ENCODE peak calls at places on chromosomes 7 and 10, in seven cellular contexts. B, V, T, I, E, S and F are unnamed samples.

GRCh38 chr10:5291501-5292195 is 73.1 kb upstream of the UCN3 start:
- DNase-seq in B (peak), V (peak), T (no peak), I (peak), E (peak), S (peak), F (peak)

GRCh38 chr10:123380491-123381085 is 226.4 kb downstream of the BUB3 start:
- DNase-seq in B (no peak), V (peak), T (no peak), I (peak), E (peak), S (no peak), F (no peak)

GRCh38 chr7:14748461-14748860 is 154.1 kb downstream of the DGKB start:
- DNase-seq in B (no peak), V (no peak), T (no peak), I (no peak), E (no peak), S (no peak), F (peak)

GRCh38 chr7:134781171-134781570 is 1.7 kb downstream of the CALD1 start:
- DNase-seq in B (no peak), V (no peak), T (no peak), I (no peak), E (no peak), S (no peak), F (no peak)

GRCh38 chr10:71829171-71829570 is 21.9 kb downstream of the PSAP start:
- DNase-seq in B (no peak), V (no peak), T (no peak), I (peak), E (peak), S (no peak), F (no peak)

GRCh38 chr10:124744047-124744687 is at the start of gene FAM53B:
- DNase-seq in B (peak), V (peak), T (no peak), I (peak), E (peak), S (peak), F (peak)

GRCh38 chr7:132395375-132395774 is 180.9 kb downstream of the PLXNA4 start:
- DNase-seq in B (no peak), V (no peak), T (no peak), I (no peak), E (no peak), S (no peak), F (no peak)

GRCh38 chr10:31059323-31059722 is 27.7 kb upstream of the ZNF438 start:
- DNase-seq in B (no peak), V (no peak), T (no peak), I (no peak), E (no peak), S (no peak), F (no peak)

GRCh38 chr7:4214501-4215155 is 467.5 kb upstream of the FOXK1 start:
- DNase-seq in B (no peak), V (no peak), T (no peak), I (no peak), E (no peak), S (no peak), F (no peak)

GRCh38 chr7:23474098-23474828 is 4.0 kb upstream of the IGF2BP3 start:
- DNase-seq in B (peak), V (peak), T (no peak), I (peak), E (peak), S (peak), F (peak)
- TF ChIP-seq POLR2A in B (no peak), V (peak), T (no peak), I (peak), E (peak), S (no peak), F (peak)

DNA sequence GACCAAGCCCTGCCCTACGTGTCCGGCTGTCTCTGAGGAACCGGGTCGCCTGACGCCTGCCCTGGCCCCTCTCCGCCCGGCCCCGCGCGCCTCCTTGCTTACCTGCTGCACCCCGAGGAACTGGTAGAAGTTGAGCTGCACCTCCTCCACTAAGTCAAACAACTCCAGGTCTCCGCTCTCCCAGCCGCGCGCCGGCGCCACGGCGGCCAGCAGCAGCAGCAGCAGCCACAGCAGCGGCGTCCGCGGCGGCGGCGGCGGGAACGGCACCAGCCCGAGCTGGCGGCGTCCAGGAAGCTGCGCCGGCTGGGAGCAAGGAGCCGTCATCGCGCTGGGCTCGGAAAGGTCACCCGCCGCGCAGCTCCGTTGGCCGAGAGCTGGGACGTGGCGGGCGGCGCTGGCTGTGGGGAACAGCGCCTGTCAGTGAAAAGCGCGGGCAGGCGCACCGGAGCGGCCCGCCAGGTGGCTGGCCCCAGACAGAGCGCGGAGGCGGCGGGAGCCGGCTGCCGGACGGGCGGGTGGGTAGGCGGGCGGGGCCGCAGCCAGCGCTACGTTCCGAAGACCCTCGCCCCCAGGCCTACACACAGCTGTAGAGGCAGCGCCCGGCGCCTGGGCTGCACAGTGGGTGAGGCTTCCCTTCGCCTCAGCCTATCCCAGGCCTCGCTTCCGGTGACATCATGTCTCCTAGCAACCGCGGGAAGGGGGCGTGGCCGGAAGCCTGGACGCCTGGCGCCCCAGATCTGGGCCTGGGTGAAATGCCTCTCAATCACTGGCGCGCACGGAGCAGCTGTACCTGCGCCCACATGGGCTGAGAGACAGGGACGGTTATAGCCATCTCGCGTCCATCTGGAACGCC is at the start of gene DNAJC1:
- DNase-seq in B (peak), V (peak), T (peak), I (peak), E (peak), S (peak), F (peak)
- TF ChIP-seq POLR2A in B (peak), V (peak), T (peak), I (peak), E (peak), S (no peak), F (peak)

DNA sequence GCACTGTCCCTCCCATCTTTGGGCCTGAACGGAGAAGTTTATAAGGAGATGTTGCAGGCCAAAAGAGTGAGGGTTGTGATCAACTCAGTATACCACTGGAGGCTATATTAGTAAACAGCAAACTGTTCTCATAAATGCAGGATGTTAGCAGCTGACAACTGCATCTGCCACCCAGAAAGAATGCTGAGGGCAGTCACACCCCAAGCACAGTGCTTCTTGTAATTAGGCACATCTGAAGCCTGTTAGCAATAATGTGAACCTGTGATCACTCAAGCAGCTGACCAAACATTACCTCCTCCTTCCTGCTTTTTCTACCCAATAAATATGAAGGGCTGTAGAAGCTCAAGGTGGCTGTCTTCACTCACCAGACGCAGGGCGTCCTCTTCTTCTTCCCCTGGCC is 38.3 kb upstream of the ZNF138 start:
- DNase-seq in B (no peak), V (no peak), T (no peak), I (no peak), E (no peak), S (no peak), F (no peak)
- TF ChIP-seq POLR2A in B (no peak), V (no peak), T (no peak), I (no peak), E (no peak), S (no peak), F (no peak)

DNA sequence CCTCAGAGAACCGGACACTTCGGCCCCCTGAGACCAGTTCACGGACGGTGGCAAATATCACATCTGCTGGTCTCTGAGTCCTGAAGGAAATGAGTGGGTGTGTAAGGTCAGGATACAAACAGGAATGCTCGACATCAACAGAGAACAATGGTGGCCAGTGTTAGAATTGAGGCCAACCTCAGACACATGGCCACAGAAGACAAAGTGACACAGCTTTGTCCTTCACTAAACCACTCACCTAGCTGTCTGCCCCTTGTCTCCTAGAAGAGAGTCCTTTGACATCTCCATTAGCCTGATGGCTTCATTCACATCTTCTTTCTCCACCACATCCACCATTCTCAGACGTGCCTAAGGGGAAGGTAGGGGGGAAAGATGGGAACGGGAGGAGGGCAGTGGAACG is 4.3 kb downstream of the COPS6 start:
- DNase-seq in B (no peak), V (no peak), T (no peak), I (no peak), E (no peak), S (no peak), F (no peak)
- TF ChIP-seq POLR2A in B (no peak), V (no peak), T (no peak), I (peak), E (peak), S (no peak), F (no peak)

GRCh38 chr10:17239671-17240460 is 11.8 kb downstream of the VIM start:
- DNase-seq in B (no peak), V (no peak), T (no peak), I (no peak), E (no peak), S (no peak), F (no peak)

GRCh38 chr10:17239276-17239660 is 11.2 kb downstream of the VIM start:
- DNase-seq in B (no peak), V (no peak), T (no peak), I (no peak), E (no peak), S (no peak), F (no peak)

GRCh38 chr10:17237915-17238444 is 9.9 kb downstream of the VIM start:
- DNase-seq in B (no peak), V (no peak), T (no peak), I (peak), E (peak), S (no peak), F (no peak)

GRCh38 chr10:17237163-17237562 is 9.1 kb downstream of the VIM start:
- DNase-seq in B (no peak), V (no peak), T (no peak), I (no peak), E (no peak), S (no peak), F (no peak)

GRCh38 chr10:17238445-17239275 is 10.6 kb downstream of the VIM start:
- DNase-seq in B (no peak), V (no peak), T (no peak), I (peak), E (peak), S (no peak), F (no peak)
- TF ChIP-seq POLR2A in B (no peak), V (no peak), T (no peak), I (peak), E (no peak), S (no peak), F (peak)

DNA sequence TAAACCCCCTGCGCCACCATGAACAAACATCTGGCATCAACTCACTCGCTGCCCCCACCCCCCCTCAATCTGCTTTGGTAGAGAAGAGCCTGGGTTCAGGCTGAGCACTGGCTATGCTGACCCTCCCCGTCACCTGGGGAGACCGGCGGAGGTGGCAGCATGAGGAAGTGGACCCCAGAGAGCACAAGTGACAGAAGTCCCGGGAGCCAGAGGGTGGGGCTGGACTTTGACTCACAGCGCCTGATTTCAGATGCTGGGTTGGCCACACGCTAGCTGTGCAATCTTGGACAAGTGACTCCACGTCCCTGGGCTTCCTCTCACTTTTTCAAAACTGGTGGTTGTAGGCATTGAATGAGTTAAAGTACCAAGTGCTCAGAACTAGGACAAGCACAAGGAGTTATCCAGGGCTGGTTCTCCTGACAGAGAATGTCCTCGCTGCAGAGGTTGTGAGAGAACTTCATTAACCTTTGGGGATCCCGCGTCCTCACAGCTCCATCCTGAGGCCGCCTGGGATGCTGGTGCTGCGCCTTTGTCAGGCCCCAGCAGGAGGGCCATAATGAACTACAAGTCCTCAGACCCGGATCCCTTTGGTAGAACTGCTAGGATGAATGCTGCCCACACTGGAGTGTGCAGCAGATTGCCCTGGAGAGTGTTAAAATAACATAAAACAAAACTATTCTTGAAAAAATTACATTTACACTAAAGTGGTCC is 48.8 kb upstream of the RASGEF1A start:
- DNase-seq in B (no peak), V (no peak), T (no peak), I (no peak), E (no peak), S (no peak), F (no peak)
- TF ChIP-seq POLR2A in B (no peak), V (no peak), T (no peak), I (no peak), E (no peak), S (no peak), F (no peak)

GRCh38 chr7:95594185-95594584 is 2.1 kb downstream of the PDK4 start:
- DNase-seq in B (no peak), V (no peak), T (no peak), I (no peak), E (no peak), S (no peak), F (no peak)

GRCh38 chr7:95598511-95598910 is 2.2 kb upstream of the PDK4 start:
- DNase-seq in B (no peak), V (no peak), T (no peak), I (no peak), E (no peak), S (no peak), F (no peak)

GRCh38 chr7:95599069-95599468 is 2.8 kb upstream of the PDK4 start:
- DNase-seq in B (no peak), V (no peak), T (no peak), I (no peak), E (no peak), S (no peak), F (no peak)

GRCh38 chr7:95595825-95596182 is 512 bp downstream of the PDK4 start:
- DNase-seq in B (peak), V (peak), T (no peak), I (no peak), E (no peak), S (no peak), F (no peak)

GRCh38 chr7:95596183-95597135 is at the start of gene PDK4:
- DNase-seq in B (peak), V (peak), T (peak), I (peak), E (no peak), S (peak), F (peak)
- TF ChIP-seq POLR2A in B (peak), V (peak), T (no peak), I (no peak), E (no peak), S (peak), F (no peak)

GRCh38 chr10:85080934-85081333 is 752.5 kb downstream of the CCSER2 start:
- DNase-seq in B (no peak), V (no peak), T (no peak), I (no peak), E (no peak), S (no peak), F (no peak)
- TF ChIP-seq POLR2A in B (no peak), V (no peak), T (no peak), I (no peak), E (no peak), S (no peak), F (no peak)

DNA sequence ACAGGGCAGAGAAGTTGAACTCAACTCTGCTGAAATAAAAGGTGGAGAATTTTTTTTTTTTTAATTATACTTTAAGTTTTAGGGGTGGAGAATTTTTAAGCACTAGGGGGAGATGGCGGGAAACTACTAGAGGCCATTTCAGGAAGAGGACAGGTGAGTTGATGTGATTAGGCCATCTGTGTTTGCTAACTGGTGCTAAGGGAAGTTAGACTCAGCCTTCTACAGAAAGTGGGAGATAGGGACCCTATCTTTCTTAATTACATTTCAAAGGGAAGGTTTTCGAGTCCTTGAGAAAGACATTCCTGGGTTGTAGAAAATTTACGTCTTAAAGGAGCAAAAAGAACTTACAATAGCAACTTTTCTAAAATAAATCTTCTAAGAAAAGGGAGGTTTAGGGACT is 124.8 kb downstream of the LHFPL3 start:
- DNase-seq in B (no peak), V (no peak), T (no peak), I (no peak), E (no peak), S (no peak), F (no peak)
- TF ChIP-seq POLR2A in B (no peak), V (no peak), T (no peak), I (no peak), E (no peak), S (no peak), F (no peak)

DNA sequence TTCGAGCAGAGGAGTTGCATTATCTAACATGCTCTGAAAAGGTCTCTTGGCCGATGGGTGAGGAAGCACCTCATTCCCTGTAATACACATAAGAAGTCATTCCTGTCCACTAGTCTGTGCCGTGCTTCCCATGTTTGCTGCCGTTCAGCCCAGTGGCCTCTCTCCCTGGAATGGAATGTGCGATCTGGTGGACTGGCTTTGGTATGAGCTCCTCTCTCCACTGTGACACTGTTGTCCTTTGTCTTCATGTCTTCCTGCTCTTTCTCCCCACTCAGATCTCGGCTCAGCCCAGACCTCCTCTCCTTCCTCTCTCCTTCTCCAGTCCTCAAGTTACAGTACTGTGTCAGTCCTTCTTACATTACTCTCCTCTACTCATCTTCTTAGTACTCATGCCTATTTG is 192.8 kb upstream of the KLF6 start:
- DNase-seq in B (no peak), V (no peak), T (no peak), I (no peak), E (no peak), S (no peak), F (no peak)
- TF ChIP-seq POLR2A in B (no peak), V (no peak), T (no peak), I (no peak), E (no peak), S (no peak), F (no peak)